ENCODE peak calls at places on chromosomes 13 and 19, in seven cellular contexts. A is bronchial epithelial cell, I is kidney epithelial cell, Z is Peyer's patch, B is GM23248, L is fibroblast of the aortic adventitia, G is heart left ventricle. W is an unnamed sample.

GRCh38 chr19:58229255-58229639 is 533 bp downstream of the ZNF544 start:
- DNase-seq in A (peak; percentile 20), I (no peak), Z (no peak), B (peak; percentile 65), L (peak; percentile 7), G (no peak), W (no peak)

GRCh38 chr13:113968463-113969310 is 5.2 kb downstream of the C13orf46 start:
- DNase-seq in A (no peak), I (no peak), Z (no peak), B (no peak), L (no peak), G (peak; percentile 20), W (no peak)

GRCh38 chr13:74098077-74098476 is 36.1 kb downstream of the KLF12 start:
- DNase-seq in A (no peak), I (no peak), Z (no peak), B (no peak), L (no peak), G (no peak), W (no peak)

GRCh38 chr13:45367358-45367757 is 26.4 kb upstream of the TPT1 start:
- DNase-seq in A (peak; percentile 99), I (peak; percentile 97), Z (peak; percentile 84), B (peak; percentile 94), L (peak; percentile 84), G (peak; percentile 41), W (peak; percentile 78)

GRCh38 chr19:5772416-5772815 is 12.1 kb downstream of the PRR22 start:
- DNase-seq in A (no peak), I (no peak), Z (no peak), B (no peak), L (no peak), G (no peak), W (no peak)

GRCh38 chr13:40941581-40941980 is 77.5 kb downstream of the ELF1 start:
- DNase-seq in A (no peak), I (no peak), Z (no peak), B (no peak), L (no peak), G (no peak), W (no peak)

GRCh38 chr13:44300895-44301638 is 72.6 kb upstream of the SERP2 start:
- DNase-seq in A (peak; percentile 95), I (peak; percentile 93), Z (no peak), B (peak; percentile 59), L (peak; percentile 77), G (peak; percentile 60), W (peak; percentile 68)

GRCh38 chr13:29878101-29878500 is 27.7 kb upstream of the UBL3 start:
- DNase-seq in A (no peak), I (no peak), Z (no peak), B (no peak), L (peak; percentile 41), G (no peak), W (no peak)

GRCh38 chr19:13208131-13208963 is 58.1 kb downstream of the IER2 start:
- DNase-seq in A (no peak), I (no peak), Z (peak; percentile 74), B (peak; percentile 76), L (peak; percentile 75), G (peak; percentile 47), W (peak; percentile 76)

GRCh38 chr19:29609636-29610035 is 3.6 kb downstream of the POP4 start:
- DNase-seq in A (no peak), I (no peak), Z (no peak), B (no peak), L (no peak), G (no peak), W (no peak)

GRCh38 chr13:35512271-35512920 is 35.9 kb upstream of the MAB21L1 start:
- DNase-seq in A (peak; percentile 90), I (peak; percentile 28), Z (no peak), B (peak; percentile 98), L (peak; percentile 98), G (no peak), W (peak; percentile 93)

GRCh38 chr13:95982144-95982543 is 71.1 kb downstream of the UGGT2 start:
- DNase-seq in A (peak; percentile 2), I (no peak), Z (no peak), B (no peak), L (no peak), G (no peak), W (no peak)

GRCh38 chr13:51259359-51259645 is 37.1 kb downstream of the FAM124A start:
- DNase-seq in A (no peak), I (no peak), Z (no peak), B (no peak), L (no peak), G (no peak), W (no peak)

GRCh38 chr13:28220166-28220565 is 81.8 kb downstream of the PAN3 start:
- DNase-seq in A (peak; percentile 8), I (no peak), Z (no peak), B (peak; percentile 35), L (peak; percentile 43), G (no peak), W (peak; percentile 9)

GRCh38 chr13:33882804-33883203 is 64.9 kb downstream of the RFC3 start:
- DNase-seq in A (no peak), I (no peak), Z (no peak), B (no peak), L (no peak), G (no peak), W (no peak)

GRCh38 chr19:38250821-38251563 is 5.2 kb downstream of the PPP1R14A start:
- DNase-seq in A (no peak), I (no peak), Z (no peak), B (peak; percentile 28), L (no peak), G (peak; percentile 89), W (no peak)

GRCh38 chr19:47725759-47726401 is 12.7 kb downstream of the EHD2 start:
- DNase-seq in A (peak; percentile 92), I (no peak), Z (no peak), B (no peak), L (no peak), G (no peak), W (no peak)

GRCh38 chr13:46134961-46135522 is 30.2 kb upstream of the CPB2 start:
- DNase-seq in A (peak; percentile 90), I (peak; percentile 48), Z (no peak), B (no peak), L (no peak), G (no peak), W (no peak)

DNA sequence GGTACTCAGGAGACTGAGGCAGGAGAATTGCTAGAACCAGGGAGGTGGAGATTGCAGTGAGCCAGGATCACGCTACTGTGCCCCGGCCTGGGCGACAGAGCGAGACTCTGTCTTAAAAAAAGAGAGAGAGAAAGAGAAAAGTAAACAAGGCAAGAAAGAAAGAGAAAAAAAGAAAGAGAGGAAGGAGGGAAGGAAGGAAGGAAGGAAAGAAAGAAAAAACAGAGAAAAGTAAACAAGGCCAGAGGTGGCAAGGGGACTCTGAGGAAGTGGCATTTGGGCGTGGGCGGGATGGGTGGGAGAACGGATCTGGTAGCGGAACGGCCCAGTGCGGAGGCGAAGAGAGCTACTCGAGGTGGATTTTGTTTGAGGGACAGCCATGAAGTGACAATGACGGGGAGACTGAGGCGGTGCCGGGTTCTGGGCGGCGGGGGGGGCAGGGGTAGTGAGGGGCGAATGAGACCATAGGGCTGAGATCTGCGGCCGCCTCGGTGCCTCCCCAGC is 7.4 kb upstream of the ARRDC2 start:
- DNase-seq in A (no peak), I (no peak), Z (no peak), B (no peak), L (no peak), G (no peak), W (no peak)
- H3K4me3 ChIP-seq in A (peak overlapping the region; percentile 85), I (peak overlapping the region; percentile 63), Z (peak overlapping the region; percentile 93), B (peak overlapping the region; percentile 90), L (peak overlapping the region; percentile 77), G (peak overlapping the region; percentile 81), W (peak overlapping the region; percentile 68)

GRCh38 chr19:55301459-55302331 is 17.9 kb downstream of the BRSK1 start:
- DNase-seq in A (peak; percentile 63), I (no peak), Z (peak; percentile 88), B (peak; percentile 86), L (peak; percentile 75), G (peak; percentile 90), W (peak; percentile 56)
- H3K4me3 ChIP-seq in A (peak overlapping the region; percentile 20), I (peak overlapping the region; percentile 42), Z (peak overlapping the region; percentile 32), B (peak overlapping the region; percentile 74), L (peak overlapping the region; percentile 55), G (peak overlapping the region; percentile 35), W (peak overlapping the region; percentile 56)

GRCh38 chr19:11180346-11180745 is 17.0 kb downstream of the KANK2 start:
- DNase-seq in A (no peak), I (no peak), Z (no peak), B (peak; percentile 69), L (peak; percentile 50), G (no peak), W (no peak)
- H3K4me3 ChIP-seq in A (no peak overlapping the region), I (no peak overlapping the region), Z (no peak overlapping the region), B (no peak overlapping the region), L (no peak overlapping the region), G (no peak overlapping the region), W (no peak overlapping the region)

DNA sequence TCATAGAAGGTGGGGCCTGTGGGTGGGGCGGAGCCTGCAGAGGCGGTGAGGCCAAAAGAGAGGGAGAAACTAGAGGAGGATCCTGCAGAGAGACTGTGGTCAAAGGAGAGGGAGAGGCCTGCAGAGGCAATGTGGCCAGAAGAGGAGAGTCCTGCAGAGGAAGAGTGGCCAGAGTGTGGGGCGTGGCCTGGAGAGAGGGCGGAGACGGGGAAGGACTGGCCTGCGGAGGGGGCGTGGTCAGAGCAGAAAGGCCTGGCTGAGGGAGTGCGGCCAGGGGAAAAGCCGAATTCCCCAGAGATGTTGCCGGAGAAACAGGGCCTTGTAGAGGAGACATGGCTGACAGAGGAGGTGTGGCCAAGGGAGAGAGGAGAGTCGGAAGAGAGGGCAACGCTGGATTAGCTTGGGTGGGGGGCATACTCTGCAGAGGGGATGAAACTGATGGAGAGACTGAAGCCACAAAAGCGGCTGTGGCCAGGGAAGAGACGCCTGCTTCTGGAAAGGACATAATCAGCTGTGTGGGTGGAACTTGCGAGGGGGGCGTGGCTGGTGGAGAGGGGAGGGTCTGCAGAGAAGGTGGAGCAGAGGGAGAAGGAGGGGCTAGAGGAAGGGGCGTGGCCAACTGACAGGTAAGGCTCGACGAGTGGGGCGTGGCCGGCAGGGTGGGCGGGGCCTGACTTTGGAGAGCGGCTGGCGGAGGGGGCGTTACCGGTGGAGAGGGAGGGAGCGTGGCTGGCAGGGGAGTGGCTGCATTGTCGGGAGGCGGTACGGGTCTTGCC is 2.5 kb downstream of the PRR36 start:
- DNase-seq in A (peak; percentile 87), I (peak; percentile 52), Z (peak; percentile 65), B (peak; percentile 94), L (peak; percentile 97), G (peak; percentile 88), W (peak; percentile 89)
- H3K4me3 ChIP-seq in A (peak overlapping the region; percentile 29), I (no peak overlapping the region), Z (peak overlapping the region; percentile 6), B (peak overlapping the region; percentile 60), L (peak overlapping the region; percentile 61), G (peak overlapping the region; percentile 30), W (peak overlapping the region; percentile 43)

DNA sequence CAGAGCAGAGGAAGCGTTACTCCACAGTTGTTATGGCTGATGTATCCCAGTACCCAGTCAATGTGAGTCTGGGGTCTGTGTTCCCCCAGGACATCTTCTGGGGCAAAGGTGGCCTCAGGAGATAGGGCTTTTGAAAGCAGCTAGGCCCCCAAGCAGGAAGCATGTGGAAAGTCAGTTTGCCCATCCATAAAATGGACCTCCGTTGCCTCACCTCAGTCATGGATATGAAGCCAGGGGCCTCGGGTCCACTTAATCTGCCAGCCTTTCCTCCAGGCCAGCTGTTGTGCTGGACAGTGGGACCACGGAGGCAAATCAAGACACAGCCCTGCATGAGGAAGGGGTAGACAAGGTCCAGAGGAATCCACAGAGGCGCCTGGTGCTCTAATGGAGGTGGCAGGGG is 3.3 kb downstream of the EPS8L1 start:
- DNase-seq in A (no peak), I (no peak), Z (no peak), B (no peak), L (no peak), G (no peak), W (no peak)
- H3K4me3 ChIP-seq in A (no peak overlapping the region), I (no peak overlapping the region), Z (no peak overlapping the region), B (no peak overlapping the region), L (no peak overlapping the region), G (no peak overlapping the region), W (no peak overlapping the region)

W was measured in AG10803.